ENCODE peak calls at places on chromosomes 16 and 17, in nine cellular contexts. One of them, this sample, is unnamed.

GRCh38 chr16:75695708-75696107 is 5.6 kb downstream of the DUXB start:
- DNase-seq in endodermal cell: peak
- DNase-seq in HS-27A: no peak
- DNase-seq in activated CD4-positive, alpha-beta T cell treated with anti-CD3 and anti-CD28 coated beads for 48 hours: no peak
- DNase-seq in central memory CD4-positive, alpha-beta T cell: no peak
- DNase-seq in lower leg skin: no peak
- DNase-seq in C1 segment of cervical spinal cord: no peak
- DNase-seq in Caki2: no peak
- DNase-seq in HuH-7: no peak
- DNase-seq in this sample: no peak

GRCh38 chr16:30748634-30749445 is 615 bp downstream of the PHKG2 start:
- DNase-seq in Caki2: peak
- DNase-seq in lower leg skin: no peak
- DNase-seq in HS-27A: no peak
- DNase-seq in central memory CD4-positive, alpha-beta T cell: no peak
- DNase-seq in HuH-7: peak
- DNase-seq in endodermal cell: peak
- DNase-seq in C1 segment of cervical spinal cord: no peak
- DNase-seq in activated CD4-positive, alpha-beta T cell treated with anti-CD3 and anti-CD28 coated beads for 48 hours: peak
- DNase-seq in this sample: no peak

GRCh38 chr17:31156326-31156725 is 61.5 kb downstream of the NF1 start:
- DNase-seq in HS-27A: peak
- DNase-seq in endodermal cell: no peak
- DNase-seq in central memory CD4-positive, alpha-beta T cell: no peak
- DNase-seq in HuH-7: no peak
- DNase-seq in activated CD4-positive, alpha-beta T cell treated with anti-CD3 and anti-CD28 coated beads for 48 hours: no peak
- DNase-seq in lower leg skin: no peak
- DNase-seq in Caki2: no peak
- DNase-seq in C1 segment of cervical spinal cord: no peak
- DNase-seq in this sample: no peak

GRCh38 chr17:81713556-81714411 is 1.7 kb downstream of the SLC25A10 start:
- DNase-seq in Caki2: peak
- DNase-seq in endodermal cell: peak
- DNase-seq in HuH-7: no peak
- DNase-seq in activated CD4-positive, alpha-beta T cell treated with anti-CD3 and anti-CD28 coated beads for 48 hours: no peak
- DNase-seq in lower leg skin: no peak
- DNase-seq in C1 segment of cervical spinal cord: no peak
- DNase-seq in central memory CD4-positive, alpha-beta T cell: no peak
- DNase-seq in HS-27A: no peak
- DNase-seq in this sample: no peak

GRCh38 chr17:20300399-20301037 is 166.8 kb downstream of the LGALS9B start:
- DNase-seq in lower leg skin: no peak
- DNase-seq in HuH-7: no peak
- DNase-seq in activated CD4-positive, alpha-beta T cell treated with anti-CD3 and anti-CD28 coated beads for 48 hours: no peak
- DNase-seq in C1 segment of cervical spinal cord: no peak
- DNase-seq in endodermal cell: peak
- DNase-seq in Caki2: no peak
- DNase-seq in HS-27A: no peak
- DNase-seq in central memory CD4-positive, alpha-beta T cell: no peak
- DNase-seq in this sample: no peak

GRCh38 chr16:89922477-89922883 is 662 bp upstream of the TUBB3 start:
- DNase-seq in C1 segment of cervical spinal cord: peak
- DNase-seq in Caki2: peak
- DNase-seq in HuH-7: peak
- DNase-seq in lower leg skin: peak
- DNase-seq in activated CD4-positive, alpha-beta T cell treated with anti-CD3 and anti-CD28 coated beads for 48 hours: peak
- DNase-seq in central memory CD4-positive, alpha-beta T cell: no peak
- DNase-seq in HS-27A: peak
- DNase-seq in endodermal cell: peak
- DNase-seq in this sample: no peak

GRCh38 chr17:36527851-36528250 is 6.8 kb downstream of the MYO19 start:
- DNase-seq in Caki2: no peak
- DNase-seq in activated CD4-positive, alpha-beta T cell treated with anti-CD3 and anti-CD28 coated beads for 48 hours: no peak
- DNase-seq in lower leg skin: no peak
- DNase-seq in HuH-7: no peak
- DNase-seq in endodermal cell: peak
- DNase-seq in C1 segment of cervical spinal cord: no peak
- DNase-seq in HS-27A: no peak
- DNase-seq in central memory CD4-positive, alpha-beta T cell: no peak
- DNase-seq in this sample: no peak

GRCh38 chr16:87725596-87726235 is 40.1 kb downstream of the KLHDC4 start:
- DNase-seq in C1 segment of cervical spinal cord: no peak
- DNase-seq in lower leg skin: no peak
- DNase-seq in endodermal cell: no peak
- DNase-seq in HuH-7: no peak
- DNase-seq in activated CD4-positive, alpha-beta T cell treated with anti-CD3 and anti-CD28 coated beads for 48 hours: no peak
- DNase-seq in HS-27A: no peak
- DNase-seq in central memory CD4-positive, alpha-beta T cell: no peak
- DNase-seq in Caki2: peak
- DNase-seq in this sample: no peak

GRCh38 chr17:19440421-19440820 is 29.4 kb downstream of the RNF112 start:
- DNase-seq in HS-27A: no peak
- DNase-seq in endodermal cell: no peak
- DNase-seq in C1 segment of cervical spinal cord: no peak
- DNase-seq in lower leg skin: no peak
- DNase-seq in central memory CD4-positive, alpha-beta T cell: no peak
- DNase-seq in activated CD4-positive, alpha-beta T cell treated with anti-CD3 and anti-CD28 coated beads for 48 hours: peak
- DNase-seq in Caki2: no peak
- DNase-seq in HuH-7: no peak
- DNase-seq in this sample: no peak

GRCh38 chr17:956905-957304 is 22.7 kb downstream of the NXN start:
- DNase-seq in Caki2: peak
- DNase-seq in lower leg skin: no peak
- DNase-seq in activated CD4-positive, alpha-beta T cell treated with anti-CD3 and anti-CD28 coated beads for 48 hours: no peak
- DNase-seq in endodermal cell: peak
- DNase-seq in central memory CD4-positive, alpha-beta T cell: no peak
- DNase-seq in HuH-7: no peak
- DNase-seq in HS-27A: no peak
- DNase-seq in C1 segment of cervical spinal cord: no peak
- DNase-seq in this sample: no peak

GRCh38 chr17:31052187-31052889 is 42.4 kb upstream of the NF1 start:
- DNase-seq in HS-27A: peak
- DNase-seq in Caki2: peak
- DNase-seq in C1 segment of cervical spinal cord: no peak
- DNase-seq in activated CD4-positive, alpha-beta T cell treated with anti-CD3 and anti-CD28 coated beads for 48 hours: peak
- DNase-seq in central memory CD4-positive, alpha-beta T cell: no peak
- DNase-seq in HuH-7: no peak
- DNase-seq in lower leg skin: peak
- DNase-seq in endodermal cell: peak
- DNase-seq in this sample: no peak

GRCh38 chr16:77171750-77172635 is 19.0 kb upstream of the MON1B start:
- DNase-seq in lower leg skin: no peak
- DNase-seq in Caki2: peak
- DNase-seq in endodermal cell: peak
- DNase-seq in C1 segment of cervical spinal cord: no peak
- DNase-seq in central memory CD4-positive, alpha-beta T cell: peak
- DNase-seq in HuH-7: peak
- DNase-seq in activated CD4-positive, alpha-beta T cell treated with anti-CD3 and anti-CD28 coated beads for 48 hours: no peak
- DNase-seq in HS-27A: peak
- DNase-seq in this sample: no peak

GRCh38 chr17:40112718-40113109 is 9.1 kb upstream of the MSL1 start:
- DNase-seq in lower leg skin: no peak
- DNase-seq in activated CD4-positive, alpha-beta T cell treated with anti-CD3 and anti-CD28 coated beads for 48 hours: no peak
- DNase-seq in C1 segment of cervical spinal cord: no peak
- DNase-seq in central memory CD4-positive, alpha-beta T cell: no peak
- DNase-seq in HuH-7: no peak
- DNase-seq in HS-27A: no peak
- DNase-seq in endodermal cell: peak
- DNase-seq in Caki2: no peak
- DNase-seq in this sample: no peak

GRCh38 chr16:8611122-8611521 is 10.4 kb upstream of the METTL22 start:
- DNase-seq in Caki2: no peak
- DNase-seq in HuH-7: no peak
- DNase-seq in C1 segment of cervical spinal cord: no peak
- DNase-seq in endodermal cell: no peak
- DNase-seq in central memory CD4-positive, alpha-beta T cell: no peak
- DNase-seq in activated CD4-positive, alpha-beta T cell treated with anti-CD3 and anti-CD28 coated beads for 48 hours: no peak
- DNase-seq in HS-27A: no peak
- DNase-seq in lower leg skin: no peak
- DNase-seq in this sample: no peak

GRCh38 chr17:45241315-45242011 is 19.8 kb downstream of the FMNL1 start:
- DNase-seq in activated CD4-positive, alpha-beta T cell treated with anti-CD3 and anti-CD28 coated beads for 48 hours: no peak
- DNase-seq in lower leg skin: no peak
- DNase-seq in endodermal cell: peak
- DNase-seq in HS-27A: no peak
- DNase-seq in Caki2: no peak
- DNase-seq in central memory CD4-positive, alpha-beta T cell: no peak
- DNase-seq in HuH-7: no peak
- DNase-seq in C1 segment of cervical spinal cord: no peak
- DNase-seq in this sample: no peak

GRCh38 chr16:86396918-86397317 is 113.4 kb upstream of the FOXF1 start:
- DNase-seq in C1 segment of cervical spinal cord: no peak
- DNase-seq in endodermal cell: peak
- DNase-seq in HuH-7: no peak
- DNase-seq in central memory CD4-positive, alpha-beta T cell: no peak
- DNase-seq in activated CD4-positive, alpha-beta T cell treated with anti-CD3 and anti-CD28 coated beads for 48 hours: no peak
- DNase-seq in HS-27A: no peak
- DNase-seq in lower leg skin: no peak
- DNase-seq in Caki2: peak
- DNase-seq in this sample: no peak

GRCh38 chr17:17140590-17140980 is 65.5 kb downstream of the PLD6 start:
- DNase-seq in C1 segment of cervical spinal cord: no peak
- DNase-seq in activated CD4-positive, alpha-beta T cell treated with anti-CD3 and anti-CD28 coated beads for 48 hours: no peak
- DNase-seq in central memory CD4-positive, alpha-beta T cell: no peak
- DNase-seq in HS-27A: no peak
- DNase-seq in Caki2: peak
- DNase-seq in endodermal cell: peak
- DNase-seq in HuH-7: no peak
- DNase-seq in lower leg skin: no peak
- DNase-seq in this sample: no peak

GRCh38 chr16:50309527-50310307 is 43.4 kb downstream of the ADCY7 start:
- DNase-seq in Caki2: no peak
- DNase-seq in lower leg skin: peak
- DNase-seq in HS-27A: no peak
- DNase-seq in central memory CD4-positive, alpha-beta T cell: no peak
- DNase-seq in HuH-7: no peak
- DNase-seq in endodermal cell: peak
- DNase-seq in C1 segment of cervical spinal cord: no peak
- DNase-seq in activated CD4-positive, alpha-beta T cell treated with anti-CD3 and anti-CD28 coated beads for 48 hours: no peak
- DNase-seq in this sample: peak

GRCh38 chr17:80631142-80632045 is 86.8 kb downstream of the RPTOR start:
- DNase-seq in HS-27A: no peak
- DNase-seq in Caki2: no peak
- DNase-seq in central memory CD4-positive, alpha-beta T cell: no peak
- DNase-seq in endodermal cell: peak
- DNase-seq in C1 segment of cervical spinal cord: no peak
- DNase-seq in HuH-7: no peak
- DNase-seq in activated CD4-positive, alpha-beta T cell treated with anti-CD3 and anti-CD28 coated beads for 48 hours: no peak
- DNase-seq in lower leg skin: peak
- DNase-seq in this sample: no peak

GRCh38 chr16:54654429-54654828 is 276.2 kb upstream of the IRX5 start:
- DNase-seq in lower leg skin: no peak
- DNase-seq in endodermal cell: no peak
- DNase-seq in Caki2: no peak
- DNase-seq in central memory CD4-positive, alpha-beta T cell: no peak
- DNase-seq in HuH-7: no peak
- DNase-seq in HS-27A: no peak
- DNase-seq in C1 segment of cervical spinal cord: no peak
- DNase-seq in activated CD4-positive, alpha-beta T cell treated with anti-CD3 and anti-CD28 coated beads for 48 hours: no peak
- DNase-seq in this sample: no peak